ENCODE peak calls at places on chromosome 18, in ten cellular contexts. One of them, this sample, is unnamed.

GRCh38 chr18:55405655-55406373 is 182.2 kb downstream of the TCF4 start:
- DNase-seq in HS-5: peak
- DNase-seq in transverse colon: peak
- DNase-seq in HTR-8/SVneo: peak
- DNase-seq in AG04450: peak
- DNase-seq in ovary: peak
- DNase-seq in NCI-H1105: peak
- DNase-seq in tibial artery: peak
- DNase-seq in GM03348: peak
- DNase-seq in activated CD4-positive, CD25-positive, alpha-beta regulatory T cell: no peak
- DNase-seq in this sample: peak

GRCh38 chr18:63149200-63149587 is 170.4 kb downstream of the BCL2 start:
- DNase-seq in HS-5: no peak
- DNase-seq in transverse colon: no peak
- DNase-seq in HTR-8/SVneo: no peak
- DNase-seq in AG04450: no peak
- DNase-seq in ovary: no peak
- DNase-seq in NCI-H1105: no peak
- DNase-seq in tibial artery: no peak
- DNase-seq in GM03348: no peak
- DNase-seq in activated CD4-positive, CD25-positive, alpha-beta regulatory T cell: no peak
- DNase-seq in this sample: no peak

GRCh38 chr18:24731981-24732380 is 271.5 kb downstream of the HRH4 start:
- DNase-seq in HS-5: no peak
- DNase-seq in transverse colon: no peak
- DNase-seq in HTR-8/SVneo: no peak
- DNase-seq in AG04450: no peak
- DNase-seq in ovary: no peak
- DNase-seq in NCI-H1105: no peak
- DNase-seq in tibial artery: no peak
- DNase-seq in GM03348: no peak
- DNase-seq in activated CD4-positive, CD25-positive, alpha-beta regulatory T cell: no peak
- DNase-seq in this sample: peak

GRCh38 chr18:79867666-79868065 is 69.9 kb downstream of the KCNG2 start:
- DNase-seq in HS-5: no peak
- DNase-seq in transverse colon: no peak
- DNase-seq in HTR-8/SVneo: no peak
- DNase-seq in AG04450: no peak
- DNase-seq in ovary: no peak
- DNase-seq in NCI-H1105: no peak
- DNase-seq in tibial artery: peak
- DNase-seq in GM03348: no peak
- DNase-seq in activated CD4-positive, CD25-positive, alpha-beta regulatory T cell: no peak
- DNase-seq in this sample: no peak

GRCh38 chr18:52903858-52904257 is 563.9 kb downstream of the DCC start:
- DNase-seq in HS-5: no peak
- DNase-seq in transverse colon: peak
- DNase-seq in HTR-8/SVneo: no peak
- DNase-seq in AG04450: no peak
- DNase-seq in ovary: no peak
- DNase-seq in NCI-H1105: no peak
- DNase-seq in tibial artery: no peak
- DNase-seq in GM03348: no peak
- DNase-seq in activated CD4-positive, CD25-positive, alpha-beta regulatory T cell: no peak
- DNase-seq in this sample: no peak

GRCh38 chr18:9612215-9612830 is 2.0 kb downstream of the PPP4R1 start:
- DNase-seq in HS-5: no peak
- DNase-seq in transverse colon: peak
- DNase-seq in HTR-8/SVneo: peak
- DNase-seq in AG04450: no peak
- DNase-seq in ovary: no peak
- DNase-seq in NCI-H1105: peak
- DNase-seq in tibial artery: no peak
- DNase-seq in GM03348: peak
- DNase-seq in activated CD4-positive, CD25-positive, alpha-beta regulatory T cell: no peak
- DNase-seq in this sample: peak

GRCh38 chr18:63216911-63217311 is 102.7 kb downstream of the BCL2 start:
- DNase-seq in HS-5: no peak
- DNase-seq in transverse colon: no peak
- DNase-seq in HTR-8/SVneo: no peak
- DNase-seq in AG04450: no peak
- DNase-seq in ovary: no peak
- DNase-seq in NCI-H1105: no peak
- DNase-seq in tibial artery: no peak
- DNase-seq in GM03348: no peak
- DNase-seq in activated CD4-positive, CD25-positive, alpha-beta regulatory T cell: no peak
- DNase-seq in this sample: no peak

GRCh38 chr18:59218018-59218417 is 1.9 kb upstream of the GRP start:
- DNase-seq in HS-5: no peak
- DNase-seq in transverse colon: no peak
- DNase-seq in HTR-8/SVneo: no peak
- DNase-seq in AG04450: no peak
- DNase-seq in ovary: no peak
- DNase-seq in NCI-H1105: no peak
- DNase-seq in tibial artery: no peak
- DNase-seq in GM03348: no peak
- DNase-seq in activated CD4-positive, CD25-positive, alpha-beta regulatory T cell: no peak
- DNase-seq in this sample: no peak

GRCh38 chr18:21662591-21662990 is 42.0 kb downstream of the ABHD3 start:
- DNase-seq in HS-5: no peak
- DNase-seq in transverse colon: no peak
- DNase-seq in HTR-8/SVneo: no peak
- DNase-seq in AG04450: no peak
- DNase-seq in ovary: no peak
- DNase-seq in NCI-H1105: no peak
- DNase-seq in tibial artery: no peak
- DNase-seq in GM03348: no peak
- DNase-seq in activated CD4-positive, CD25-positive, alpha-beta regulatory T cell: no peak
- DNase-seq in this sample: no peak

GRCh38 chr18:36706313-36706881 is 122.4 kb downstream of the TPGS2 start:
- DNase-seq in HS-5: no peak
- DNase-seq in transverse colon: no peak
- DNase-seq in HTR-8/SVneo: no peak
- DNase-seq in AG04450: no peak
- DNase-seq in ovary: no peak
- DNase-seq in NCI-H1105: no peak
- DNase-seq in tibial artery: no peak
- DNase-seq in GM03348: peak
- DNase-seq in activated CD4-positive, CD25-positive, alpha-beta regulatory T cell: no peak
- DNase-seq in this sample: no peak

GRCh38 chr18:11095211-11095610 is 54.2 kb downstream of the PIEZO2 start:
- DNase-seq in HS-5: no peak
- DNase-seq in transverse colon: no peak
- DNase-seq in HTR-8/SVneo: no peak
- DNase-seq in AG04450: no peak
- DNase-seq in ovary: no peak
- DNase-seq in NCI-H1105: no peak
- DNase-seq in tibial artery: no peak
- DNase-seq in GM03348: no peak
- DNase-seq in activated CD4-positive, CD25-positive, alpha-beta regulatory T cell: no peak
- DNase-seq in this sample: no peak

GRCh38 chr18:13823707-13824395 is at the start of gene MC5R:
- DNase-seq in HS-5: no peak
- DNase-seq in transverse colon: peak
- DNase-seq in HTR-8/SVneo: peak
- DNase-seq in AG04450: no peak
- DNase-seq in ovary: peak
- DNase-seq in NCI-H1105: peak
- DNase-seq in tibial artery: no peak
- DNase-seq in GM03348: peak
- DNase-seq in activated CD4-positive, CD25-positive, alpha-beta regulatory T cell: peak
- DNase-seq in this sample: no peak

GRCh38 chr18:9474103-9474982 is 970 bp upstream of the RALBP1 start:
- DNase-seq in HS-5: no peak
- DNase-seq in transverse colon: peak
- DNase-seq in HTR-8/SVneo: peak
- DNase-seq in AG04450: no peak
- DNase-seq in ovary: no peak
- DNase-seq in NCI-H1105: peak
- DNase-seq in tibial artery: peak
- DNase-seq in GM03348: peak
- DNase-seq in activated CD4-positive, CD25-positive, alpha-beta regulatory T cell: no peak
- DNase-seq in this sample: no peak

GRCh38 chr18:28112056-28112470 is 64.9 kb downstream of the CDH2 start:
- DNase-seq in HS-5: no peak
- DNase-seq in transverse colon: no peak
- DNase-seq in HTR-8/SVneo: no peak
- DNase-seq in AG04450: no peak
- DNase-seq in ovary: no peak
- DNase-seq in NCI-H1105: no peak
- DNase-seq in tibial artery: no peak
- DNase-seq in GM03348: peak
- DNase-seq in activated CD4-positive, CD25-positive, alpha-beta regulatory T cell: no peak
- DNase-seq in this sample: peak

GRCh38 chr18:24499814-24500601 is 39.6 kb downstream of the HRH4 start:
- DNase-seq in HS-5: peak
- DNase-seq in transverse colon: no peak
- DNase-seq in HTR-8/SVneo: no peak
- DNase-seq in AG04450: no peak
- DNase-seq in ovary: no peak
- DNase-seq in NCI-H1105: no peak
- DNase-seq in tibial artery: no peak
- DNase-seq in GM03348: peak
- DNase-seq in activated CD4-positive, CD25-positive, alpha-beta regulatory T cell: no peak
- DNase-seq in this sample: no peak

GRCh38 chr18:6741290-6741689 is 11.8 kb downstream of the ARHGAP28 start:
- DNase-seq in HS-5: peak
- DNase-seq in transverse colon: no peak
- DNase-seq in HTR-8/SVneo: peak
- DNase-seq in AG04450: peak
- DNase-seq in ovary: peak
- DNase-seq in NCI-H1105: no peak
- DNase-seq in tibial artery: peak
- DNase-seq in GM03348: peak
- DNase-seq in activated CD4-positive, CD25-positive, alpha-beta regulatory T cell: no peak
- DNase-seq in this sample: peak

GRCh38 chr18:10682368-10682714 is 156.5 kb downstream of the NAPG start:
- DNase-seq in HS-5: no peak
- DNase-seq in transverse colon: no peak
- DNase-seq in HTR-8/SVneo: no peak
- DNase-seq in AG04450: no peak
- DNase-seq in ovary: no peak
- DNase-seq in NCI-H1105: no peak
- DNase-seq in tibial artery: no peak
- DNase-seq in GM03348: no peak
- DNase-seq in activated CD4-positive, CD25-positive, alpha-beta regulatory T cell: no peak
- DNase-seq in this sample: no peak

GRCh38 chr18:59501876-59502221 is 142.8 kb upstream of the LMAN1 start:
- DNase-seq in HS-5: peak
- DNase-seq in transverse colon: no peak
- DNase-seq in HTR-8/SVneo: no peak
- DNase-seq in AG04450: no peak
- DNase-seq in ovary: no peak
- DNase-seq in NCI-H1105: no peak
- DNase-seq in tibial artery: no peak
- DNase-seq in GM03348: no peak
- DNase-seq in activated CD4-positive, CD25-positive, alpha-beta regulatory T cell: no peak
- DNase-seq in this sample: peak

GRCh38 chr18:7839548-7839947 is 272.4 kb downstream of the PTPRM start:
- DNase-seq in HS-5: no peak
- DNase-seq in transverse colon: no peak
- DNase-seq in HTR-8/SVneo: no peak
- DNase-seq in AG04450: no peak
- DNase-seq in ovary: no peak
- DNase-seq in NCI-H1105: no peak
- DNase-seq in tibial artery: no peak
- DNase-seq in GM03348: no peak
- DNase-seq in activated CD4-positive, CD25-positive, alpha-beta regulatory T cell: no peak
- DNase-seq in this sample: no peak

GRCh38 chr18:48792141-48792540 is 158.6 kb downstream of the SMAD7 start:
- DNase-seq in HS-5: no peak
- DNase-seq in transverse colon: no peak
- DNase-seq in HTR-8/SVneo: no peak
- DNase-seq in AG04450: no peak
- DNase-seq in ovary: no peak
- DNase-seq in NCI-H1105: no peak
- DNase-seq in tibial artery: peak
- DNase-seq in GM03348: no peak
- DNase-seq in activated CD4-positive, CD25-positive, alpha-beta regulatory T cell: no peak
- DNase-seq in this sample: no peak

GRCh38 chr18:69935319-69936190 is 12.1 kb downstream of the CD226 start:
- DNase-seq in HS-5: no peak
- DNase-seq in transverse colon: peak
- DNase-seq in HTR-8/SVneo: no peak
- DNase-seq in AG04450: no peak
- DNase-seq in ovary: no peak
- DNase-seq in NCI-H1105: no peak
- DNase-seq in tibial artery: no peak
- DNase-seq in GM03348: no peak
- DNase-seq in activated CD4-positive, CD25-positive, alpha-beta regulatory T cell: peak
- DNase-seq in this sample: no peak

GRCh38 chr18:2471523-2471922 is 99.8 kb downstream of the METTL4 start:
- DNase-seq in HS-5: no peak
- DNase-seq in transverse colon: no peak
- DNase-seq in HTR-8/SVneo: no peak
- DNase-seq in AG04450: no peak
- DNase-seq in ovary: no peak
- DNase-seq in NCI-H1105: no peak
- DNase-seq in tibial artery: no peak
- DNase-seq in GM03348: no peak
- DNase-seq in activated CD4-positive, CD25-positive, alpha-beta regulatory T cell: no peak
- DNase-seq in this sample: no peak

GRCh38 chr18:66124394-66124793 is 373.6 kb downstream of the CDH7 start:
- DNase-seq in HS-5: no peak
- DNase-seq in transverse colon: no peak
- DNase-seq in HTR-8/SVneo: no peak
- DNase-seq in AG04450: no peak
- DNase-seq in ovary: no peak
- DNase-seq in NCI-H1105: no peak
- DNase-seq in tibial artery: no peak
- DNase-seq in GM03348: no peak
- DNase-seq in activated CD4-positive, CD25-positive, alpha-beta regulatory T cell: no peak
- DNase-seq in this sample: no peak

GRCh38 chr18:6222271-6222670 is 192.4 kb downstream of the L3MBTL4 start:
- DNase-seq in HS-5: no peak
- DNase-seq in transverse colon: no peak
- DNase-seq in HTR-8/SVneo: no peak
- DNase-seq in AG04450: no peak
- DNase-seq in ovary: no peak
- DNase-seq in NCI-H1105: no peak
- DNase-seq in tibial artery: no peak
- DNase-seq in GM03348: no peak
- DNase-seq in activated CD4-positive, CD25-positive, alpha-beta regulatory T cell: no peak
- DNase-seq in this sample: no peak

GRCh38 chr18:4125939-4126250 is 329.2 kb downstream of the DLGAP1 start:
- DNase-seq in HS-5: no peak
- DNase-seq in transverse colon: no peak
- DNase-seq in HTR-8/SVneo: no peak
- DNase-seq in AG04450: no peak
- DNase-seq in ovary: no peak
- DNase-seq in NCI-H1105: no peak
- DNase-seq in tibial artery: no peak
- DNase-seq in GM03348: no peak
- DNase-seq in activated CD4-positive, CD25-positive, alpha-beta regulatory T cell: no peak
- DNase-seq in this sample: no peak

GRCh38 chr18:2981212-2981728 is 31.7 kb downstream of the LPIN2 start:
- DNase-seq in HS-5: peak
- DNase-seq in transverse colon: no peak
- DNase-seq in HTR-8/SVneo: peak
- DNase-seq in AG04450: peak
- DNase-seq in ovary: no peak
- DNase-seq in NCI-H1105: no peak
- DNase-seq in tibial artery: no peak
- DNase-seq in GM03348: peak
- DNase-seq in activated CD4-positive, CD25-positive, alpha-beta regulatory T cell: no peak
- DNase-seq in this sample: peak

GRCh38 chr18:46917808-46918600 is 602 bp downstream of the KATNAL2 start:
- DNase-seq in HS-5: no peak
- DNase-seq in transverse colon: peak
- DNase-seq in HTR-8/SVneo: peak
- DNase-seq in AG04450: no peak
- DNase-seq in ovary: peak
- DNase-seq in NCI-H1105: peak
- DNase-seq in tibial artery: peak
- DNase-seq in GM03348: peak
- DNase-seq in activated CD4-positive, CD25-positive, alpha-beta regulatory T cell: no peak
- DNase-seq in this sample: peak

GRCh38 chr18:23493654-23494053 is 9.7 kb upstream of the RMC1 start:
- DNase-seq in HS-5: no peak
- DNase-seq in transverse colon: no peak
- DNase-seq in HTR-8/SVneo: no peak
- DNase-seq in AG04450: no peak
- DNase-seq in ovary: no peak
- DNase-seq in NCI-H1105: no peak
- DNase-seq in tibial artery: no peak
- DNase-seq in GM03348: no peak
- DNase-seq in activated CD4-positive, CD25-positive, alpha-beta regulatory T cell: no peak
- DNase-seq in this sample: no peak